ENCODE peak calls at places on chromosomes 13 and 19, in eight cellular contexts. One of them, this sample, is unnamed.

GRCh38 chr13:20303636-20304035 is 71.5 kb upstream of the GJB6 start:
- DNase-seq in NCI-H2081: no peak
- DNase-seq in hepatocyte: no peak
- DNase-seq in activated T-cell treated with anti-CD3 and anti-CD28 coated beads for 1 hour: no peak
- DNase-seq in posterior vena cava: peak; percentile 26
- DNase-seq in epithelial cell of esophagus: peak; percentile 42
- DNase-seq in fibroblast of the aortic adventitia: no peak
- DNase-seq in NCI-H1092: no peak
- DNase-seq in this sample: peak; percentile 6

GRCh38 chr19:31883299-31883990 is 462.0 kb upstream of the ZNF507 start:
- DNase-seq in NCI-H2081: no peak
- DNase-seq in hepatocyte: no peak
- DNase-seq in activated T-cell treated with anti-CD3 and anti-CD28 coated beads for 1 hour: no peak
- DNase-seq in posterior vena cava: peak; percentile 62
- DNase-seq in epithelial cell of esophagus: no peak
- DNase-seq in fibroblast of the aortic adventitia: no peak
- DNase-seq in NCI-H1092: no peak
- DNase-seq in this sample: no peak

GRCh38 chr19:2341987-2342386 is 13.5 kb downstream of the SPPL2B start:
- DNase-seq in NCI-H2081: no peak
- DNase-seq in hepatocyte: no peak
- DNase-seq in activated T-cell treated with anti-CD3 and anti-CD28 coated beads for 1 hour: no peak
- DNase-seq in posterior vena cava: no peak
- DNase-seq in epithelial cell of esophagus: no peak
- DNase-seq in fibroblast of the aortic adventitia: no peak
- DNase-seq in NCI-H1092: no peak
- DNase-seq in this sample: no peak

GRCh38 chr13:75908137-75908536 is 272.0 kb downstream of the LMO7 start:
- DNase-seq in NCI-H2081: no peak
- DNase-seq in hepatocyte: no peak
- DNase-seq in activated T-cell treated with anti-CD3 and anti-CD28 coated beads for 1 hour: no peak
- DNase-seq in posterior vena cava: no peak
- DNase-seq in epithelial cell of esophagus: peak; percentile 2
- DNase-seq in fibroblast of the aortic adventitia: peak; percentile 58
- DNase-seq in NCI-H1092: no peak
- DNase-seq in this sample: peak; percentile 2

GRCh38 chr13:55815458-55816033 is 1325.2 kb upstream of the PRR20A start:
- DNase-seq in NCI-H2081: no peak
- DNase-seq in hepatocyte: peak; percentile 3
- DNase-seq in activated T-cell treated with anti-CD3 and anti-CD28 coated beads for 1 hour: no peak
- DNase-seq in posterior vena cava: no peak
- DNase-seq in epithelial cell of esophagus: no peak
- DNase-seq in fibroblast of the aortic adventitia: no peak
- DNase-seq in NCI-H1092: no peak
- DNase-seq in this sample: no peak

GRCh38 chr13:105365831-105366230 is 1169.6 kb downstream of the EFNB2 start:
- DNase-seq in NCI-H2081: no peak
- DNase-seq in hepatocyte: no peak
- DNase-seq in activated T-cell treated with anti-CD3 and anti-CD28 coated beads for 1 hour: no peak
- DNase-seq in posterior vena cava: no peak
- DNase-seq in epithelial cell of esophagus: peak; percentile 47
- DNase-seq in fibroblast of the aortic adventitia: no peak
- DNase-seq in NCI-H1092: no peak
- DNase-seq in this sample: no peak

GRCh38 chr13:34321986-34322385 is 504.0 kb downstream of the RFC3 start:
- DNase-seq in NCI-H2081: no peak
- DNase-seq in hepatocyte: no peak
- DNase-seq in activated T-cell treated with anti-CD3 and anti-CD28 coated beads for 1 hour: no peak
- DNase-seq in posterior vena cava: no peak
- DNase-seq in epithelial cell of esophagus: no peak
- DNase-seq in fibroblast of the aortic adventitia: no peak
- DNase-seq in NCI-H1092: no peak
- DNase-seq in this sample: no peak

GRCh38 chr19:17949956-17950309 is 17.0 kb upstream of the KCNN1 start:
- DNase-seq in NCI-H2081: no peak
- DNase-seq in hepatocyte: no peak
- DNase-seq in activated T-cell treated with anti-CD3 and anti-CD28 coated beads for 1 hour: no peak
- DNase-seq in posterior vena cava: no peak
- DNase-seq in epithelial cell of esophagus: no peak
- DNase-seq in fibroblast of the aortic adventitia: no peak
- DNase-seq in NCI-H1092: peak; percentile 71
- DNase-seq in this sample: no peak

GRCh38 chr19:38229585-38230073 is 5.6 kb upstream of the DPF1 start:
- DNase-seq in NCI-H2081: peak; percentile 76
- DNase-seq in hepatocyte: peak; percentile 88
- DNase-seq in activated T-cell treated with anti-CD3 and anti-CD28 coated beads for 1 hour: peak; percentile 42
- DNase-seq in posterior vena cava: peak; percentile 87
- DNase-seq in epithelial cell of esophagus: peak; percentile 73
- DNase-seq in fibroblast of the aortic adventitia: peak; percentile 79
- DNase-seq in NCI-H1092: peak; percentile 77
- DNase-seq in this sample: peak; percentile 91

GRCh38 chr13:112519517-112520060 is 68.4 kb downstream of the TUBGCP3 start:
- DNase-seq in NCI-H2081: no peak
- DNase-seq in hepatocyte: no peak
- DNase-seq in activated T-cell treated with anti-CD3 and anti-CD28 coated beads for 1 hour: no peak
- DNase-seq in posterior vena cava: no peak
- DNase-seq in epithelial cell of esophagus: no peak
- DNase-seq in fibroblast of the aortic adventitia: no peak
- DNase-seq in NCI-H1092: no peak
- DNase-seq in this sample: no peak

GRCh38 chr13:65789815-65790214 is 1440.3 kb downstream of the PCDH9 start:
- DNase-seq in NCI-H2081: no peak
- DNase-seq in hepatocyte: no peak
- DNase-seq in activated T-cell treated with anti-CD3 and anti-CD28 coated beads for 1 hour: no peak
- DNase-seq in posterior vena cava: no peak
- DNase-seq in epithelial cell of esophagus: peak; percentile 18
- DNase-seq in fibroblast of the aortic adventitia: peak; percentile 39
- DNase-seq in NCI-H1092: no peak
- DNase-seq in this sample: peak; percentile 49

GRCh38 chr19:38266981-38267597 is 2.7 kb downstream of the SPINT2 start:
- DNase-seq in NCI-H2081: no peak
- DNase-seq in hepatocyte: peak; percentile 70
- DNase-seq in activated T-cell treated with anti-CD3 and anti-CD28 coated beads for 1 hour: no peak
- DNase-seq in posterior vena cava: no peak
- DNase-seq in epithelial cell of esophagus: peak; percentile 81
- DNase-seq in fibroblast of the aortic adventitia: peak; percentile 37
- DNase-seq in NCI-H1092: no peak
- DNase-seq in this sample: peak; percentile 61

GRCh38 chr13:33445476-33445875 is 159.9 kb upstream of the STARD13 start:
- DNase-seq in NCI-H2081: peak; percentile 25
- DNase-seq in hepatocyte: no peak
- DNase-seq in activated T-cell treated with anti-CD3 and anti-CD28 coated beads for 1 hour: no peak
- DNase-seq in posterior vena cava: no peak
- DNase-seq in epithelial cell of esophagus: peak; percentile 18
- DNase-seq in fibroblast of the aortic adventitia: no peak
- DNase-seq in NCI-H1092: no peak
- DNase-seq in this sample: no peak

GRCh38 chr19:33438987-33439781 is 65.7 kb downstream of the CEBPG start:
- DNase-seq in NCI-H2081: no peak
- DNase-seq in hepatocyte: no peak
- DNase-seq in activated T-cell treated with anti-CD3 and anti-CD28 coated beads for 1 hour: no peak
- DNase-seq in posterior vena cava: peak; percentile 69
- DNase-seq in epithelial cell of esophagus: no peak
- DNase-seq in fibroblast of the aortic adventitia: no peak
- DNase-seq in NCI-H1092: no peak
- DNase-seq in this sample: no peak

GRCh38 chr19:3849092-3849491 is 19.7 kb downstream of the ZFR2 start:
- DNase-seq in NCI-H2081: peak; percentile 13
- DNase-seq in hepatocyte: peak; percentile 45
- DNase-seq in activated T-cell treated with anti-CD3 and anti-CD28 coated beads for 1 hour: peak; percentile 40
- DNase-seq in posterior vena cava: no peak
- DNase-seq in epithelial cell of esophagus: peak; percentile 36
- DNase-seq in fibroblast of the aortic adventitia: no peak
- DNase-seq in NCI-H1092: no peak
- DNase-seq in this sample: peak; percentile 67

GRCh38 chr19:51398096-51398704 is 7.8 kb upstream of the C19orf84 start:
- DNase-seq in NCI-H2081: no peak
- DNase-seq in hepatocyte: peak; percentile 29
- DNase-seq in activated T-cell treated with anti-CD3 and anti-CD28 coated beads for 1 hour: no peak
- DNase-seq in posterior vena cava: no peak
- DNase-seq in epithelial cell of esophagus: peak; percentile 27
- DNase-seq in fibroblast of the aortic adventitia: peak; percentile 41
- DNase-seq in NCI-H1092: no peak
- DNase-seq in this sample: peak; percentile 60

GRCh38 chr19:1884719-1885334 is 469 bp downstream of the ABHD17A start:
- DNase-seq in NCI-H2081: no peak
- DNase-seq in hepatocyte: no peak
- DNase-seq in activated T-cell treated with anti-CD3 and anti-CD28 coated beads for 1 hour: no peak
- DNase-seq in posterior vena cava: peak; percentile 83
- DNase-seq in epithelial cell of esophagus: no peak
- DNase-seq in fibroblast of the aortic adventitia: no peak
- DNase-seq in NCI-H1092: no peak
- DNase-seq in this sample: peak; percentile 48

GRCh38 chr13:20498129-20498528 is 27.5 kb downstream of the CRYL1 start:
- DNase-seq in NCI-H2081: no peak
- DNase-seq in hepatocyte: no peak
- DNase-seq in activated T-cell treated with anti-CD3 and anti-CD28 coated beads for 1 hour: no peak
- DNase-seq in posterior vena cava: no peak
- DNase-seq in epithelial cell of esophagus: no peak
- DNase-seq in fibroblast of the aortic adventitia: no peak
- DNase-seq in NCI-H1092: no peak
- DNase-seq in this sample: no peak

GRCh38 chr13:110830331-110830730 is 84.5 kb downstream of the ANKRD10 start:
- DNase-seq in NCI-H2081: no peak
- DNase-seq in hepatocyte: no peak
- DNase-seq in activated T-cell treated with anti-CD3 and anti-CD28 coated beads for 1 hour: no peak
- DNase-seq in posterior vena cava: no peak
- DNase-seq in epithelial cell of esophagus: no peak
- DNase-seq in fibroblast of the aortic adventitia: no peak
- DNase-seq in NCI-H1092: no peak
- DNase-seq in this sample: no peak

GRCh38 chr19:16386619-16387240 is 62.1 kb downstream of the KLF2 start:
- DNase-seq in NCI-H2081: peak; percentile 31
- DNase-seq in hepatocyte: peak; percentile 72
- DNase-seq in activated T-cell treated with anti-CD3 and anti-CD28 coated beads for 1 hour: peak; percentile 44
- DNase-seq in posterior vena cava: no peak
- DNase-seq in epithelial cell of esophagus: peak; percentile 65
- DNase-seq in fibroblast of the aortic adventitia: peak; percentile 75
- DNase-seq in NCI-H1092: no peak
- DNase-seq in this sample: peak; percentile 71

GRCh38 chr19:19966862-19967261 is 66.1 kb downstream of the ZNF93 start:
- DNase-seq in NCI-H2081: no peak
- DNase-seq in hepatocyte: no peak
- DNase-seq in activated T-cell treated with anti-CD3 and anti-CD28 coated beads for 1 hour: no peak
- DNase-seq in posterior vena cava: no peak
- DNase-seq in epithelial cell of esophagus: no peak
- DNase-seq in fibroblast of the aortic adventitia: no peak
- DNase-seq in NCI-H1092: no peak
- DNase-seq in this sample: no peak

GRCh38 chr13:32032780-32033179 is 1.2 kb downstream of the FRY start:
- DNase-seq in NCI-H2081: peak; percentile 35
- DNase-seq in hepatocyte: no peak
- DNase-seq in activated T-cell treated with anti-CD3 and anti-CD28 coated beads for 1 hour: no peak
- DNase-seq in posterior vena cava: no peak
- DNase-seq in epithelial cell of esophagus: no peak
- DNase-seq in fibroblast of the aortic adventitia: no peak
- DNase-seq in NCI-H1092: no peak
- DNase-seq in this sample: no peak

GRCh38 chr13:98301721-98302120 is 124.7 kb upstream of the RNF113B start:
- DNase-seq in NCI-H2081: no peak
- DNase-seq in hepatocyte: peak; percentile 30
- DNase-seq in activated T-cell treated with anti-CD3 and anti-CD28 coated beads for 1 hour: no peak
- DNase-seq in posterior vena cava: no peak
- DNase-seq in epithelial cell of esophagus: peak; percentile 14
- DNase-seq in fibroblast of the aortic adventitia: no peak
- DNase-seq in NCI-H1092: no peak
- DNase-seq in this sample: no peak

GRCh38 chr13:34156841-34157365 is 339.0 kb downstream of the RFC3 start:
- DNase-seq in NCI-H2081: peak; percentile 93
- DNase-seq in hepatocyte: peak; percentile 93
- DNase-seq in activated T-cell treated with anti-CD3 and anti-CD28 coated beads for 1 hour: no peak
- DNase-seq in posterior vena cava: peak; percentile 88
- DNase-seq in epithelial cell of esophagus: peak; percentile 99
- DNase-seq in fibroblast of the aortic adventitia: peak; percentile 88
- DNase-seq in NCI-H1092: peak; percentile 67
- DNase-seq in this sample: peak; percentile 98

GRCh38 chr19:33374406-33374703 is 846 bp downstream of the CEBPG start:
- DNase-seq in NCI-H2081: peak; percentile 36
- DNase-seq in hepatocyte: no peak
- DNase-seq in activated T-cell treated with anti-CD3 and anti-CD28 coated beads for 1 hour: no peak
- DNase-seq in posterior vena cava: no peak
- DNase-seq in epithelial cell of esophagus: peak; percentile 31
- DNase-seq in fibroblast of the aortic adventitia: peak; percentile 53
- DNase-seq in NCI-H1092: no peak
- DNase-seq in this sample: peak; percentile 43

GRCh38 chr13:69243366-69243765 is 864.3 kb upstream of the ATXN8OS start:
- DNase-seq in NCI-H2081: no peak
- DNase-seq in hepatocyte: no peak
- DNase-seq in activated T-cell treated with anti-CD3 and anti-CD28 coated beads for 1 hour: no peak
- DNase-seq in posterior vena cava: no peak
- DNase-seq in epithelial cell of esophagus: no peak
- DNase-seq in fibroblast of the aortic adventitia: no peak
- DNase-seq in NCI-H1092: no peak
- DNase-seq in this sample: no peak

GRCh38 chr13:70747305-70747704 is 639.1 kb upstream of the KLHL1 start:
- DNase-seq in NCI-H2081: no peak
- DNase-seq in hepatocyte: no peak
- DNase-seq in activated T-cell treated with anti-CD3 and anti-CD28 coated beads for 1 hour: no peak
- DNase-seq in posterior vena cava: no peak
- DNase-seq in epithelial cell of esophagus: no peak
- DNase-seq in fibroblast of the aortic adventitia: no peak
- DNase-seq in NCI-H1092: no peak
- DNase-seq in this sample: peak; percentile 6

GRCh38 chr19:4977299-4978174 is 8.6 kb downstream of the KDM4B start:
- DNase-seq in NCI-H2081: no peak
- DNase-seq in hepatocyte: no peak
- DNase-seq in activated T-cell treated with anti-CD3 and anti-CD28 coated beads for 1 hour: no peak
- DNase-seq in posterior vena cava: peak; percentile 83
- DNase-seq in epithelial cell of esophagus: peak; percentile 72
- DNase-seq in fibroblast of the aortic adventitia: peak; percentile 93
- DNase-seq in NCI-H1092: no peak
- DNase-seq in this sample: peak; percentile 95

GRCh38 chr13:60329221-60329983 is 67.6 kb upstream of the TDRD3 start:
- DNase-seq in NCI-H2081: peak; percentile 51
- DNase-seq in hepatocyte: peak; percentile 67
- DNase-seq in activated T-cell treated with anti-CD3 and anti-CD28 coated beads for 1 hour: no peak
- DNase-seq in posterior vena cava: no peak
- DNase-seq in epithelial cell of esophagus: peak; percentile 42
- DNase-seq in fibroblast of the aortic adventitia: peak; percentile 48
- DNase-seq in NCI-H1092: peak; percentile 55
- DNase-seq in this sample: peak; percentile 47

GRCh38 chr13:100059827-100060226 is 29.1 kb upstream of the PCCA start:
- DNase-seq in NCI-H2081: no peak
- DNase-seq in hepatocyte: no peak
- DNase-seq in activated T-cell treated with anti-CD3 and anti-CD28 coated beads for 1 hour: no peak
- DNase-seq in posterior vena cava: no peak
- DNase-seq in epithelial cell of esophagus: no peak
- DNase-seq in fibroblast of the aortic adventitia: no peak
- DNase-seq in NCI-H1092: no peak
- DNase-seq in this sample: no peak

This sample was measured in ELR.